ENCODE peak calls at places on chromosomes 4 and X, in nine cellular contexts. E, I, K, L, Y, W, J, F and S are unnamed samples.
A peak's percentile ranks its signal among the peaks of the same experiment; 100 is the strongest.

GRCh38 chr4:113740857-113741379 is 20.6 kb downstream of the CAMK2D start:
- DNase-seq in E (no peak), I (no peak), K (no peak), L (no peak), Y (no peak), W (no peak), J (no peak), F (no peak), S (no peak)

GRCh38 chr4:38160487-38161207 is 200.4 kb downstream of the PTTG2 start:
- DNase-seq in E (peak; percentile 91), I (peak; percentile 97), K (peak; percentile 59), L (no peak), Y (peak; percentile 88), W (peak; percentile 99), J (peak; percentile 55), F (peak; percentile 98), S (peak; percentile 76)

GRCh38 chrX:116749943-116750342 is 287.2 kb upstream of the CT83 start:
- DNase-seq in E (no peak), I (no peak), K (no peak), L (no peak), Y (peak; percentile 0), W (no peak), J (no peak), F (no peak), S (no peak)

GRCh38 chr4:168028568-168028967 is 63.8 kb upstream of the ANXA10 start:
- DNase-seq in E (peak; percentile 22), I (no peak), K (no peak), L (no peak), Y (no peak), W (no peak), J (no peak), F (peak; percentile 56), S (peak; percentile 63)

GRCh38 chr4:68451246-68452211 is 4.3 kb downstream of the TMPRSS11E start:
- DNase-seq in E (no peak), I (no peak), K (no peak), L (no peak), Y (peak; percentile 79), W (peak; percentile 73), J (no peak), F (peak; percentile 25), S (peak; percentile 78)

GRCh38 chrX:84469226-84469625 is 33.0 kb downstream of the HDX start:
- DNase-seq in E (peak; percentile 62), I (peak; percentile 43), K (no peak), L (no peak), Y (no peak), W (peak; percentile 74), J (no peak), F (peak; percentile 4), S (peak; percentile 37)

GRCh38 chr4:10015140-10015753 is 6.0 kb downstream of the SLC2A9 start:
- DNase-seq in E (peak; percentile 52), I (peak; percentile 58), K (peak; percentile 67), L (no peak), Y (peak; percentile 76), W (no peak), J (peak; percentile 91), F (peak; percentile 52), S (peak; percentile 62)

GRCh38 chr4:174314770-174315169 is 31.1 kb downstream of the CEP44 start:
- DNase-seq in E (no peak), I (peak; percentile 69), K (no peak), L (peak; percentile 38), Y (peak; percentile 82), W (peak; percentile 85), J (peak; percentile 77), F (peak; percentile 74), S (peak; percentile 46)

GRCh38 chr4:148716361-148717063 is 274.3 kb upstream of the NR3C2 start:
- DNase-seq in E (peak; percentile 56), I (no peak), K (no peak), L (no peak), Y (peak; percentile 78), W (no peak), J (no peak), F (no peak), S (peak; percentile 11)

GRCh38 chrX:153944140-153944799 is at the start of gene RENBP:
- DNase-seq in E (no peak), I (no peak), K (no peak), L (peak; percentile 59), Y (peak; percentile 68), W (no peak), J (peak; percentile 86), F (no peak), S (no peak)

GRCh38 chr4:41866799-41867677 is 68.2 kb upstream of the TMEM33 start:
- DNase-seq in E (no peak), I (no peak), K (no peak), L (no peak), Y (peak; percentile 63), W (no peak), J (peak; percentile 83), F (no peak), S (no peak)

GRCh38 chrX:153983321-153983729 is 10.8 kb downstream of the TMEM187 start:
- DNase-seq in E (no peak), I (no peak), K (no peak), L (no peak), Y (no peak), W (no peak), J (no peak), F (no peak), S (no peak)

GRCh38 chr4:88952081-88952480 is 104.9 kb downstream of the FAM13A start:
- DNase-seq in E (peak; percentile 24), I (peak; percentile 53), K (no peak), L (no peak), Y (no peak), W (no peak), J (no peak), F (no peak), S (no peak)

GRCh38 chr4:26141101-26141830 is 179.5 kb upstream of the RBPJ start:
- DNase-seq in E (no peak), I (peak; percentile 55), K (no peak), L (no peak), Y (peak; percentile 40), W (peak; percentile 29), J (no peak), F (no peak), S (no peak)

GRCh38 chr4:78320353-78320935 is 231.1 kb upstream of the ANXA3 start:
- DNase-seq in E (no peak), I (no peak), K (no peak), L (no peak), Y (no peak), W (no peak), J (no peak), F (no peak), S (no peak)

GRCh38 chr4:120843840-120844527 is 78.5 kb downstream of the PRDM5 start:
- DNase-seq in E (no peak), I (no peak), K (peak; percentile 62), L (no peak), Y (peak; percentile 62), W (no peak), J (peak; percentile 78), F (no peak), S (peak; percentile 4)

GRCh38 chr4:17492876-17493275 is 19.0 kb downstream of the QDPR start:
- DNase-seq in E (no peak), I (no peak), K (no peak), L (no peak), Y (no peak), W (no peak), J (no peak), F (no peak), S (no peak)

GRCh38 chr4:17492058-17492741 is 19.7 kb downstream of the QDPR start:
- DNase-seq in E (no peak), I (no peak), K (no peak), L (no peak), Y (no peak), W (peak; percentile 20), J (no peak), F (no peak), S (no peak)

GRCh38 chr4:17493629-17494028 is 18.3 kb downstream of the QDPR start:
- DNase-seq in E (no peak), I (no peak), K (no peak), L (peak; percentile 37), Y (no peak), W (no peak), J (no peak), F (no peak), S (no peak)

GRCh38 chr4:17494258-17494657 is 17.6 kb downstream of the QDPR start:
- DNase-seq in E (peak; percentile 46), I (peak; percentile 74), K (no peak), L (peak; percentile 51), Y (peak; percentile 64), W (peak; percentile 83), J (no peak), F (peak; percentile 82), S (peak; percentile 37)

GRCh38 chr4:17494833-17495232 is 17.1 kb downstream of the QDPR start:
- DNase-seq in E (no peak), I (no peak), K (no peak), L (no peak), Y (no peak), W (no peak), J (no peak), F (no peak), S (no peak)
- H3K27ac ChIP-seq in E (no peak overlapping the region), I (no peak overlapping the region), K (no peak overlapping the region), L (no peak overlapping the region), Y (no peak overlapping the region), W (no peak overlapping the region), J (peak overlapping the region; percentile 47), F (peak overlapping the region; percentile 32), S (no peak overlapping the region)

DNA sequence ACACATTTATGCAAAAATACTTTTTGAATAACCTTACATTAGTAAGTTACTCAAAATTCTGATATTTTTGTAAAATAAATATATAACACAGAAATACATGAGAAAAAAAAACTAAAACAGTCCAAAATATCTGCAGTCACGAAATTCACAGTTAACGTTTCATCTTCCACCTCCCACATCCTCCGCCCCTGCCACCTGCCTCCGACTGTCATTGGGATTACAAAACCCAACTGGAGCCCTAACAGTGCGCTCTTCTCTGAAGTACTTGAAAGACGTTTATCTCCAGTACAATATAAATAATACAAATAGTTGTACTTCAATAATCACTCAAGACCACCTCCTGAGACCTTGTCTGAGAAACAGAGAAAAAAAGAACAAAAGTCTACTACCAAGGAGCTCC is 280.7 kb downstream of the PPP3CA start:
- DNase-seq in E (no peak), I (no peak), K (no peak), L (no peak), Y (no peak), W (no peak), J (no peak), F (no peak), S (no peak)
- H3K4me3 ChIP-seq in E (no peak overlapping the region), I (no peak overlapping the region), K (no peak overlapping the region), L (no peak overlapping the region), Y (no peak overlapping the region), W (no peak overlapping the region), J (no peak overlapping the region), F (no peak overlapping the region), S (no peak overlapping the region)

DNA sequence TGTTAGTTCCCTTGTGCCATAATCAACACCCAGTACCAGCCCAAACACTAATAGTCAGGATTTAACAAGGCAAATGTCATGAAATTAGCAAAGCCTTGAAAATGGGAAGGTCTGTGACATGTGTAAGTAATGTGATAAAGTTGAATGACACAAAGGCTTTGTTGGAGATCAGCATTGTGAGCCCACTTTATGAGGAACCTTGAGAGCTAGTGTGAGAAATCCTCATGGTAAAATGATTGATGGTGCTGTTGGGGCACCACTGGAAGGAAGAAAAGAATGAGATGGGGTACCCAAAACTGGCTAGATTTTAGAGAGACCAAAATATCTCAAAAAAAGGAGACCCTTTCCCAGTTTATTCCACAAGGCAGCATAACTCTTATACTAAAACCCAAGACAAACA is 3.3 kb upstream of the LIN54 start:
- DNase-seq in E (no peak), I (no peak), K (no peak), L (no peak), Y (no peak), W (no peak), J (no peak), F (no peak), S (no peak)
- H3K9ac ChIP-seq in E (no peak overlapping the region), I (no peak overlapping the region), K (no peak overlapping the region), L (peak overlapping the region; percentile 84), Y (no peak overlapping the region), W (peak overlapping the region; percentile 93), J (no peak overlapping the region), F (peak overlapping the region; percentile 97), S (peak overlapping the region; percentile 76)

GRCh38 chrX:115642304-115642703 is 81.3 kb downstream of the PLS3 start:
- DNase-seq in E (no peak), I (no peak), K (no peak), L (no peak), Y (peak; percentile 23), W (peak; percentile 16), J (peak; percentile 59), F (no peak), S (no peak)
- H3K27ac ChIP-seq in E (no peak overlapping the region), I (peak overlapping the region; percentile 14), K (no peak overlapping the region), L (no peak overlapping the region), Y (no peak overlapping the region), W (peak overlapping the region; percentile 12), J (no peak overlapping the region), F (peak overlapping the region; percentile 45), S (peak overlapping the region; percentile 66)